ENCODE peak calls at places on chromosomes 11 and 22, in five cellular contexts. I, Q, H, D and U are unnamed samples.
A peak's percentile ranks its signal among the peaks of the same experiment; 100 is the strongest.

GRCh38 chr11:67031791-67032561 is 9.0 kb downstream of the SYT12 start:
- DNase-seq in I (no peak), H (no peak), Q (no peak), D (no peak), U (no peak)

GRCh38 chr22:50641696-50642607 is 14.0 kb upstream of the ARSA start:
- DNase-seq in D (peak; percentile 3), H (no peak), I (no peak), Q (peak; percentile 65), U (peak; percentile 32)

GRCh38 chr11:9740202-9740881 is 76.5 kb downstream of the SWAP70 start:
- DNase-seq in Q (no peak), D (no peak), I (no peak), H (no peak), U (no peak)

GRCh38 chr11:114075891-114076441 is 16.5 kb downstream of the ZBTB16 start:
- DNase-seq in H (peak; percentile 37), I (peak; percentile 8), Q (peak; percentile 62), D (no peak), U (no peak)

GRCh38 chr22:46576556-46577351 is 39.3 kb upstream of the CELSR1 start:
- DNase-seq in D (no peak), I (peak; percentile 39), H (peak; percentile 74), Q (no peak), U (peak; percentile 60)

GRCh38 chr22:17773606-17774205 is 563 bp downstream of the BID start:
- DNase-seq in D (no peak), Q (peak; percentile 54), I (no peak), H (no peak), U (no peak)

GRCh38 chr22:29569011-29569678 is 11.8 kb downstream of the NIPSNAP1 start:
- DNase-seq in D (no peak), H (no peak), Q (no peak), I (no peak), U (no peak)

GRCh38 chr22:38849816-38850215 is 6.0 kb upstream of the NPTXR start:
- DNase-seq in D (no peak), Q (no peak), H (no peak), I (no peak), U (no peak)

GRCh38 chr11:131998020-131998419 is 627.6 kb downstream of the NTM start:
- DNase-seq in D (peak; percentile 58), I (no peak), H (no peak), Q (no peak), U (no peak)

GRCh38 chr22:24497879-24498278 is 2.7 kb downstream of the UPB1 start:
- DNase-seq in I (no peak), D (no peak), H (no peak), Q (no peak), U (peak; percentile 82)

GRCh38 chr11:115264278-115264677 is 239.9 kb downstream of the CADM1 start:
- DNase-seq in H (no peak), D (no peak), Q (no peak), I (no peak), U (no peak)

GRCh38 chr22:43835166-43835565 is 23.1 kb upstream of the EFCAB6 start:
- DNase-seq in D (no peak), H (no peak), I (no peak), Q (no peak), U (no peak)

GRCh38 chr22:32448980-32449379 is 15.3 kb downstream of the BPIFC start:
- DNase-seq in H (no peak), I (no peak), Q (no peak), D (no peak), U (no peak)

GRCh38 chr11:111205622-111206385 is 39.7 kb upstream of the POU2AF2 start:
- DNase-seq in D (no peak), I (no peak), Q (no peak), H (no peak), U (no peak)

GRCh38 chr11:84261707-84262106 is 975.5 kb upstream of the CCDC90B start:
- DNase-seq in Q (no peak), D (no peak), I (no peak), H (no peak), U (no peak)